ENCODE peak calls at places on chromosomes 12 and 14, in seven cellular contexts. I, Y, E, F, S, L and Z are unnamed samples.

GRCh38 chr12:106671840-106672239 is 89.0 kb downstream of the RFX4 start:
- DNase-seq in I (no peak), E (no peak), L (no peak), Y (no peak), S (no peak), F (no peak), Z (no peak)

GRCh38 chr14:20327005-20327869 is 5.8 kb downstream of the CCNB1IP1 start:
- DNase-seq in E (peak), L (no peak), I (peak), S (no peak), F (peak), Y (no peak), Z (peak)

GRCh38 chr12:82329508-82329907 is 28.7 kb downstream of the CCDC59 start:
- DNase-seq in I (no peak), L (no peak), F (no peak), S (no peak), E (no peak), Y (no peak), Z (peak)

GRCh38 chr14:20631023-20631820 is 10.3 kb downstream of the OR6S1 start:
- DNase-seq in I (peak), E (peak), Y (no peak), L (no peak), S (no peak), F (no peak), Z (peak)

GRCh38 chr12:63098851-63099250 is 52.1 kb downstream of the AVPR1A start:
- DNase-seq in Y (no peak), L (no peak), I (peak), F (no peak), E (peak), S (no peak), Z (peak)

GRCh38 chr12:7588703-7589329 is 76.9 kb downstream of the APOBEC1 start:
- DNase-seq in S (no peak), L (no peak), Y (no peak), I (peak), E (peak), F (peak), Z (no peak)

GRCh38 chr12:39300799-39301198 is 142.1 kb downstream of the KIF21A start:
- DNase-seq in S (no peak), E (peak), I (no peak), L (no peak), Y (no peak), F (no peak), Z (no peak)

GRCh38 chr14:103087343-103087835 is 3.4 kb downstream of the LBHD2 start:
- DNase-seq in I (no peak), Y (no peak), E (no peak), L (no peak), F (peak), S (no peak), Z (no peak)

GRCh38 chr12:10243803-10244520 is 31.3 kb downstream of the GABARAPL1 start:
- DNase-seq in Y (no peak), L (no peak), I (peak), S (no peak), E (no peak), F (no peak), Z (no peak)

GRCh38 chr12:68106160-68106559 is 53.4 kb downstream of the IFNG start:
- DNase-seq in E (peak), Y (peak), F (no peak), S (no peak), L (no peak), I (peak), Z (no peak)

GRCh38 chr14:58979325-58979724 is 209.1 kb upstream of the DAAM1 start:
- DNase-seq in I (no peak), Y (no peak), E (no peak), L (no peak), S (no peak), F (no peak), Z (no peak)

GRCh38 chr12:115810166-115810565 is 467.3 kb downstream of the MED13L start:
- DNase-seq in L (no peak), Y (no peak), F (no peak), I (no peak), S (no peak), E (peak), Z (no peak)

GRCh38 chr14:103329421-103330347 is 4.4 kb upstream of the EIF5 start:
- DNase-seq in E (peak), F (no peak), Y (no peak), L (peak), S (no peak), I (peak), Z (no peak)

GRCh38 chr14:92531151-92531873 is 17.7 kb downstream of the RIN3 start:
- DNase-seq in L (no peak), S (peak), E (no peak), Y (no peak), F (no peak), I (no peak), Z (no peak)

GRCh38 chr14:104280902-104281767 is 142.7 kb downstream of the KIF26A start:
- DNase-seq in L (no peak), E (no peak), S (no peak), F (no peak), I (no peak), Y (no peak), Z (no peak)

GRCh38 chr12:87092421-87092820 is 836.2 kb upstream of the MGAT4C start:
- DNase-seq in S (no peak), F (no peak), L (no peak), I (no peak), Y (no peak), E (no peak), Z (no peak)